ENCODE peak calls at places on chromosomes 4 and X, in eight cellular contexts. One of them, this sample, is unnamed.

GRCh38 chr4:147786031-147786430 is 54.1 kb downstream of the ARHGAP10 start:
- DNase-seq in putamen: no peak
- DNase-seq in progenitor cell of endocrine pancreas: no peak
- DNase-seq in NCI-H1092: no peak
- DNase-seq in stimulated activated CD4-positive, alpha-beta T cell treated with anti-CD3 and anti-CD28 coated beads, Interleukin-1b, Interleukin-23, amount 100 ng/mL, for 1 hour: no peak
- DNase-seq in C1 segment of cervical spinal cord: no peak
- DNase-seq in fibroblast of lung: no peak
- DNase-seq in RWPE2: no peak
- DNase-seq in this sample: no peak

GRCh38 chr4:146437778-146438177 is 84.0 kb downstream of the SLC10A7 start:
- DNase-seq in fibroblast of lung: no peak
- DNase-seq in putamen: no peak
- DNase-seq in C1 segment of cervical spinal cord: no peak
- DNase-seq in NCI-H1092: no peak
- DNase-seq in RWPE2: no peak
- DNase-seq in progenitor cell of endocrine pancreas: no peak
- DNase-seq in stimulated activated CD4-positive, alpha-beta T cell treated with anti-CD3 and anti-CD28 coated beads, Interleukin-1b, Interleukin-23, amount 100 ng/mL, for 1 hour: no peak
- DNase-seq in this sample: no peak

GRCh38 chr4:20248155-20248558 is 3.5 kb upstream of the SLIT2 start:
- DNase-seq in stimulated activated CD4-positive, alpha-beta T cell treated with anti-CD3 and anti-CD28 coated beads, Interleukin-1b, Interleukin-23, amount 100 ng/mL, for 1 hour: no peak
- DNase-seq in putamen: peak
- DNase-seq in RWPE2: no peak
- DNase-seq in C1 segment of cervical spinal cord: no peak
- DNase-seq in NCI-H1092: peak
- DNase-seq in fibroblast of lung: peak
- DNase-seq in progenitor cell of endocrine pancreas: no peak
- DNase-seq in this sample: peak

GRCh38 chrX:123626962-123627361 is 105.9 kb downstream of the THOC2 start:
- DNase-seq in progenitor cell of endocrine pancreas: no peak
- DNase-seq in NCI-H1092: no peak
- DNase-seq in C1 segment of cervical spinal cord: no peak
- DNase-seq in stimulated activated CD4-positive, alpha-beta T cell treated with anti-CD3 and anti-CD28 coated beads, Interleukin-1b, Interleukin-23, amount 100 ng/mL, for 1 hour: no peak
- DNase-seq in putamen: no peak
- DNase-seq in fibroblast of lung: no peak
- DNase-seq in RWPE2: no peak
- DNase-seq in this sample: no peak

GRCh38 chrX:51608766-51609165 is 9.9 kb downstream of the CENPVL3 start:
- DNase-seq in progenitor cell of endocrine pancreas: no peak
- DNase-seq in fibroblast of lung: no peak
- DNase-seq in RWPE2: no peak
- DNase-seq in C1 segment of cervical spinal cord: no peak
- DNase-seq in putamen: no peak
- DNase-seq in stimulated activated CD4-positive, alpha-beta T cell treated with anti-CD3 and anti-CD28 coated beads, Interleukin-1b, Interleukin-23, amount 100 ng/mL, for 1 hour: no peak
- DNase-seq in NCI-H1092: no peak
- DNase-seq in this sample: no peak

GRCh38 chr4:91936301-91936700 is 367.5 kb upstream of the GRID2 start:
- DNase-seq in stimulated activated CD4-positive, alpha-beta T cell treated with anti-CD3 and anti-CD28 coated beads, Interleukin-1b, Interleukin-23, amount 100 ng/mL, for 1 hour: no peak
- DNase-seq in fibroblast of lung: peak
- DNase-seq in C1 segment of cervical spinal cord: no peak
- DNase-seq in RWPE2: no peak
- DNase-seq in putamen: no peak
- DNase-seq in progenitor cell of endocrine pancreas: no peak
- DNase-seq in NCI-H1092: peak
- DNase-seq in this sample: peak

GRCh38 chr4:143667461-143667860 is 33.0 kb downstream of the FREM3 start:
- DNase-seq in NCI-H1092: no peak
- DNase-seq in RWPE2: no peak
- DNase-seq in C1 segment of cervical spinal cord: no peak
- DNase-seq in putamen: peak
- DNase-seq in stimulated activated CD4-positive, alpha-beta T cell treated with anti-CD3 and anti-CD28 coated beads, Interleukin-1b, Interleukin-23, amount 100 ng/mL, for 1 hour: no peak
- DNase-seq in progenitor cell of endocrine pancreas: no peak
- DNase-seq in fibroblast of lung: peak
- DNase-seq in this sample: peak

GRCh38 chr4:3836802-3837601 is 70.8 kb downstream of the ADRA2C start:
- DNase-seq in progenitor cell of endocrine pancreas: no peak
- DNase-seq in NCI-H1092: no peak
- DNase-seq in C1 segment of cervical spinal cord: no peak
- DNase-seq in fibroblast of lung: no peak
- DNase-seq in stimulated activated CD4-positive, alpha-beta T cell treated with anti-CD3 and anti-CD28 coated beads, Interleukin-1b, Interleukin-23, amount 100 ng/mL, for 1 hour: no peak
- DNase-seq in putamen: no peak
- DNase-seq in RWPE2: no peak
- DNase-seq in this sample: no peak

GRCh38 chr4:87632469-87632868 is 17.6 kb upstream of the DMP1 start:
- DNase-seq in C1 segment of cervical spinal cord: no peak
- DNase-seq in stimulated activated CD4-positive, alpha-beta T cell treated with anti-CD3 and anti-CD28 coated beads, Interleukin-1b, Interleukin-23, amount 100 ng/mL, for 1 hour: no peak
- DNase-seq in RWPE2: no peak
- DNase-seq in fibroblast of lung: no peak
- DNase-seq in NCI-H1092: no peak
- DNase-seq in putamen: no peak
- DNase-seq in progenitor cell of endocrine pancreas: no peak
- DNase-seq in this sample: no peak

GRCh38 chrX:152817082-152817744 is 13.3 kb downstream of the CETN2 start:
- DNase-seq in RWPE2: no peak
- DNase-seq in progenitor cell of endocrine pancreas: no peak
- DNase-seq in fibroblast of lung: peak
- DNase-seq in stimulated activated CD4-positive, alpha-beta T cell treated with anti-CD3 and anti-CD28 coated beads, Interleukin-1b, Interleukin-23, amount 100 ng/mL, for 1 hour: no peak
- DNase-seq in C1 segment of cervical spinal cord: no peak
- DNase-seq in NCI-H1092: peak
- DNase-seq in putamen: no peak
- DNase-seq in this sample: peak

GRCh38 chrX:291411-291901 is 10.3 kb downstream of the PLCXD1 start:
- DNase-seq in NCI-H1092: no peak
- DNase-seq in putamen: no peak
- DNase-seq in C1 segment of cervical spinal cord: no peak
- DNase-seq in progenitor cell of endocrine pancreas: no peak
- DNase-seq in fibroblast of lung: no peak
- DNase-seq in stimulated activated CD4-positive, alpha-beta T cell treated with anti-CD3 and anti-CD28 coated beads, Interleukin-1b, Interleukin-23, amount 100 ng/mL, for 1 hour: no peak
- DNase-seq in RWPE2: peak
- DNase-seq in this sample: no peak

This sample was measured in NCI-H446 treated with DMSO at 0.1 percent for 48 hours.